ENCODE peak calls at places on chromosomes 11 and 22, in six cellular contexts. M is CD4-positive, alpha-beta memory T cell; S is coronary artery; U is AG04450; T is neural progenitor cell; C is IMR-90. K is an unnamed sample.

GRCh38 chr22:36238348-36239149 is 778 bp downstream of the APOL2 start:
- DNase-seq in C (no peak), U (no peak), S (peak), T (no peak), M (no peak), K (no peak)

GRCh38 chr11:27934830-27935145 is 173.2 kb downstream of the KIF18A start:
- DNase-seq in U (peak), M (no peak), S (no peak), T (no peak), C (peak), K (no peak)

GRCh38 chr11:45156201-45156600 is 9.8 kb downstream of the PRDM11 start:
- DNase-seq in C (no peak), S (peak), T (no peak), U (no peak), M (no peak), K (no peak)

GRCh38 chr11:2122222-2122906 is 16.8 kb downstream of the IGF2 start:
- DNase-seq in M (no peak), T (no peak), S (no peak), U (peak), C (peak), K (no peak)

GRCh38 chr22:35330258-35330861 is 30.7 kb downstream of the TOM1 start:
- DNase-seq in M (peak), S (no peak), T (no peak), C (peak), U (peak), K (no peak)

GRCh38 chr22:17366830-17367229 is 2.4 kb upstream of the CECR2 start:
- DNase-seq in C (no peak), S (no peak), T (peak), U (no peak), M (no peak), K (peak)

GRCh38 chr11:125293596-125293995 is 129.0 kb downstream of the PKNOX2 start:
- DNase-seq in U (no peak), M (no peak), S (no peak), T (no peak), C (no peak), K (no peak)

GRCh38 chr11:76838422-76839068 is 22.2 kb upstream of the ACER3 start:
- DNase-seq in C (no peak), M (no peak), T (peak), S (no peak), U (no peak), K (peak)

GRCh38 chr11:61141601-61142028 is 19.6 kb downstream of the VPS37C start:
- DNase-seq in M (no peak), C (no peak), U (no peak), S (no peak), T (no peak), K (no peak)

GRCh38 chr11:57432714-57433163 is 5.8 kb upstream of the SLC43A3 start:
- DNase-seq in T (no peak), M (no peak), C (peak), U (peak), S (no peak), K (no peak)

GRCh38 chr22:22342697-22343602 is 98.4 kb downstream of the VPREB1 start:
- DNase-seq in S (no peak), M (peak), U (no peak), T (peak), C (no peak), K (peak)

GRCh38 chr11:125404136-125404810 is 91.8 kb downstream of the FEZ1 start:
- DNase-seq in S (no peak), M (no peak), C (no peak), T (peak), U (no peak), K (peak)

GRCh38 chr11:73135346-73136284 is 6.5 kb downstream of the FCHSD2 start:
- DNase-seq in U (no peak), S (no peak), C (no peak), T (peak), M (no peak), K (no peak)

GRCh38 chr11:107898270-107898669 is 30.0 kb upstream of the RAB39A start:
- DNase-seq in S (no peak), M (peak), T (peak), U (peak), C (peak), K (peak)

GRCh38 chr11:45816614-45817013 is 11.7 kb downstream of the SLC35C1 start:
- DNase-seq in M (no peak), C (no peak), U (no peak), S (no peak), T (peak), K (no peak)

GRCh38 chr11:114160884-114161283 is 101.4 kb downstream of the ZBTB16 start:
- DNase-seq in T (no peak), S (no peak), U (no peak), M (no peak), C (no peak), K (no peak)
- H3K4me3 ChIP-seq in T (no peak), S (peak), U (no peak), M (no peak), C (no peak), K (no peak)

DNA sequence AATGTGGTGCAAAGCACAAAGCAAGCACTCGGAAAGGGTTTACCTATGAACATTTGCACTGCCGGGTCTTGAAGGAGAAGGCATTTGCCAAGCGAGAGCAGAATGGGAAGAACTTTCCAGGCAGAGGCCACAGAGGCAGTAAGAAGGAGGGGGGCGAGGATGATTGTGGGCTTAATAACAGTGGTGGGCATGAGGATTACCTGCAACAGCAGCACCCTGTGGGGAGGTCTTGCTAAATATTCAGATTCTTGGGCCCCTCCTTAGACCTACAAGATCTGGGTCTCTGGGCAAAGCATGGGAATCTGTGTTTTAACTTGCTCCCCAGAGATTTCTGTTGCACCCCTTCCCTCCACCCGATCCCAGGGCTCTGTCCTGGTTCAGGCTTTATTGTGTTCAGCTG is 75.1 kb upstream of the ZBED5 start:
- DNase-seq in U (no peak), T (peak), C (no peak), S (no peak), M (no peak), K (no peak)
- H3K27ac ChIP-seq in U (no peak), T (no peak), C (no peak), S (no peak), M (no peak), K (no peak)

GRCh38 chr11:85627998-85628770 is at the start of gene TMEM126B:
- DNase-seq in S (peak), U (peak), T (peak), C (peak), M (peak), K (peak)

GRCh38 chr11:85627332-85627997 is at the start of gene DLG2:
- DNase-seq in M (peak), T (peak), C (peak), U (no peak), S (no peak), K (no peak)

GRCh38 chr11:85628771-85629341 is 463 bp downstream of the TMEM126B start:
- DNase-seq in T (peak), S (no peak), C (peak), U (no peak), M (no peak), K (no peak)

DNA sequence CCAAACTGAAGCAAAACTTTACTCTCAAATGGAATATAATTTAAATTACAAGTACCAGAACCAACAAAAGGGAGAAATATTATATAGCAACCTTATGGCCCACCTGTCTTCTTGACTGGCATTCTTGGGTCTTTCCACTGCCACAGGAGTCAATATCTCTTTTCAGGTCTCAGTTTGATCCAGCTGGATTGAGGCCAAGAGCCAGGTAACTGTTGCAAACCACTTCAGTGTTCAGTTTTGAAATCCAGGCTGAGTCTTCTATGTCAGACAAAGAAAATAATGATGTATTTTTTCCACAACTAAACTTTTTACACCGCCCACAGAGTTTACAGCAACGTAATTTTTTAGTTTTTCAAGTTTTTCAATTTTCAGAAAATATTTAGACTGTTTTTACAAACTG is 648 bp downstream of the DLG2 start:
- DNase-seq in C (no peak), M (no peak), S (no peak), T (no peak), U (no peak), K (no peak)
- H3K4me3 ChIP-seq in C (no peak), M (no peak), S (peak), T (peak), U (peak), K (no peak)

GRCh38 chr11:12318791-12319733 is 58.3 kb upstream of the PARVA start:
- DNase-seq in M (no peak), C (peak), S (no peak), U (peak), T (no peak), K (peak)
- H3K27ac ChIP-seq in M (no peak), C (peak), S (no peak), U (peak), T (no peak), K (peak)

GRCh38 chr11:13279487-13279834 is 1.9 kb downstream of the BMAL1 start:
- DNase-seq in S (no peak), M (no peak), C (no peak), U (no peak), T (no peak), K (no peak)
- H3K4me3 ChIP-seq in S (peak), M (no peak), C (no peak), U (no peak), T (peak), K (no peak)

GRCh38 chr11:101446238-101446637 is 137.6 kb downstream of the TRPC6 start:
- DNase-seq in S (no peak), C (peak), M (no peak), U (no peak), T (no peak), K (no peak)
- H3K27ac ChIP-seq in S (no peak), C (no peak), M (no peak), U (no peak), T (no peak), K (no peak)

GRCh38 chr22:21015051-21016006 is at the start of gene P2RX6:
- DNase-seq in T (no peak), U (no peak), C (peak), S (no peak), M (no peak), K (no peak)

GRCh38 chr22:21012446-21013407 is 2.2 kb upstream of the P2RX6 start:
- DNase-seq in T (no peak), M (no peak), C (no peak), S (no peak), U (no peak), K (no peak)

GRCh38 chr22:21013742-21014201 is 1.2 kb upstream of the P2RX6 start:
- DNase-seq in U (no peak), C (no peak), S (no peak), T (no peak), M (no peak), K (no peak)

GRCh38 chr22:21016644-21017420 is 1.9 kb downstream of the P2RX6 start:
- DNase-seq in M (no peak), T (no peak), S (peak), C (no peak), U (no peak), K (no peak)

GRCh38 chr22:21014202-21015050 is 539 bp upstream of the P2RX6 start:
- DNase-seq in C (peak), U (peak), T (peak), S (peak), M (peak), K (peak)
- H3K4me3 ChIP-seq in C (peak), U (peak), T (peak), S (peak), M (peak), K (peak)

DNA sequence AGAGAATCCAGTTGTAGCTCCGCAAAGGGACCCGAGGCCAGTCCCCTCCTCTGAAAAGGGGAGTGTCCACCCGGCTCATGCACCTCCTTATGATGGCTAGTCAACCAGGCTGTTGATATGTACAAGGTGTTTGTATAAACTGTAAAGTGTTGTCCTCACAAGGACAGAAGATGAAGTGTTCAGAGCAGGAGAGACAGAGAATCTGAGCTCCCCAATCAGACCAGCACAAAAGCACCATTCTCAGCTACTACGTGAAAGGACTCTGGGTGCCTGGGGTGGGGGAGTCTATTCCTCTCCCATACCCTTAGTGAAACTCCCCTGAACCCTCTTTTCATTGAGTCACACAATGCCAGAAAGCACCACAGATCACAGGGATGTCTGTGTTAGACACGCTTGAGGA is 49.4 kb downstream of the MN1 start:
- DNase-seq in S (no peak), T (no peak), M (no peak), C (no peak), U (no peak), K (no peak)
- H3K27ac ChIP-seq in S (peak), T (no peak), M (no peak), C (no peak), U (no peak), K (no peak)

GRCh38 chr11:628056-628455 is 1.1 kb upstream of the SCT start:
- DNase-seq in S (peak), M (no peak), U (no peak), C (no peak), T (no peak), K (peak)

GRCh38 chr11:626475-627272 is at the start of gene SCT:
- DNase-seq in T (peak), S (peak), M (no peak), U (no peak), C (no peak), K (peak)

GRCh38 chr11:625636-626319 is 1.0 kb upstream of the CDHR5 start:
- DNase-seq in S (no peak), U (no peak), M (no peak), T (no peak), C (no peak), K (peak)

GRCh38 chr11:629237-629583 is 2.2 kb upstream of the SCT start:
- DNase-seq in C (no peak), U (no peak), T (no peak), M (no peak), S (no peak), K (peak)

GRCh38 chr11:627273-627585 is 248 bp upstream of the SCT start:
- DNase-seq in M (no peak), U (no peak), S (no peak), T (no peak), C (no peak), K (no peak)
- H3K4me3 ChIP-seq in M (no peak), U (no peak), S (no peak), T (no peak), C (no peak), K (no peak)

GRCh38 chr11:95296621-95297025 is 65.6 kb upstream of the SESN3 start:
- DNase-seq in T (no peak), S (no peak), M (no peak), U (no peak), C (no peak), K (no peak)

GRCh38 chr11:95296165-95296564 is 65.2 kb upstream of the SESN3 start:
- DNase-seq in S (no peak), C (no peak), M (no peak), U (no peak), T (no peak), K (no peak)

GRCh38 chr11:95293116-95293515 is 62.1 kb upstream of the SESN3 start:
- DNase-seq in U (no peak), C (no peak), S (no peak), M (no peak), T (no peak), K (no peak)

GRCh38 chr11:95297680-95298452 is 66.9 kb upstream of the SESN3 start:
- DNase-seq in M (no peak), C (no peak), U (no peak), S (no peak), T (no peak), K (no peak)

GRCh38 chr11:95295382-95295781 is 64.4 kb upstream of the SESN3 start:
- DNase-seq in C (no peak), T (no peak), U (no peak), S (no peak), M (no peak), K (no peak)
- H3K27ac ChIP-seq in C (no peak), T (no peak), U (no peak), S (no peak), M (no peak), K (peak)

K was measured in WERI-Rb-1.